ENCODE peak calls at places on chromosomes 16 and 17, in ten cellular contexts. One of them, this sample, is unnamed.

GRCh38 chr16:75380870-75381269 is 52.4 kb downstream of the CFDP1 start:
- DNase-seq in A673: no peak
- DNase-seq in cardiac muscle cell: no peak
- DNase-seq in OCI-LY7: no peak
- DNase-seq in heart left ventricle: no peak
- DNase-seq in H1: no peak
- DNase-seq in fibroblast of lung: no peak
- DNase-seq in PC-3: peak
- DNase-seq in HCT116: no peak
- DNase-seq in CD8-positive, alpha-beta T cell: no peak
- DNase-seq in this sample: no peak

GRCh38 chr16:67537636-67538591 is 9.3 kb downstream of the RIPOR1 start:
- DNase-seq in A673: no peak
- DNase-seq in cardiac muscle cell: peak
- DNase-seq in OCI-LY7: peak
- DNase-seq in heart left ventricle: peak
- DNase-seq in H1: no peak
- DNase-seq in fibroblast of lung: no peak
- DNase-seq in PC-3: no peak
- DNase-seq in HCT116: no peak
- DNase-seq in CD8-positive, alpha-beta T cell: peak
- DNase-seq in this sample: peak

GRCh38 chr17:68514809-68515208 is 2.6 kb downstream of the PRKAR1A start:
- DNase-seq in A673: peak
- DNase-seq in cardiac muscle cell: peak
- DNase-seq in OCI-LY7: no peak
- DNase-seq in heart left ventricle: no peak
- DNase-seq in H1: no peak
- DNase-seq in fibroblast of lung: peak
- DNase-seq in PC-3: peak
- DNase-seq in HCT116: no peak
- DNase-seq in CD8-positive, alpha-beta T cell: no peak
- DNase-seq in this sample: no peak

GRCh38 chr16:85551319-85551978 is 61.7 kb upstream of the GSE1 start:
- DNase-seq in A673: no peak
- DNase-seq in cardiac muscle cell: no peak
- DNase-seq in OCI-LY7: no peak
- DNase-seq in heart left ventricle: peak
- DNase-seq in H1: no peak
- DNase-seq in fibroblast of lung: no peak
- DNase-seq in PC-3: no peak
- DNase-seq in HCT116: no peak
- DNase-seq in CD8-positive, alpha-beta T cell: no peak
- DNase-seq in this sample: no peak

GRCh38 chr17:79933863-79934652 is 94.8 kb upstream of the CBX4 start:
- DNase-seq in A673: peak
- DNase-seq in cardiac muscle cell: no peak
- DNase-seq in OCI-LY7: peak
- DNase-seq in heart left ventricle: no peak
- DNase-seq in H1: no peak
- DNase-seq in fibroblast of lung: peak
- DNase-seq in PC-3: peak
- DNase-seq in HCT116: no peak
- DNase-seq in CD8-positive, alpha-beta T cell: no peak
- DNase-seq in this sample: no peak

GRCh38 chr17:82772026-82772425 is 20.2 kb downstream of the TBCD start:
- DNase-seq in A673: no peak
- DNase-seq in cardiac muscle cell: peak
- DNase-seq in OCI-LY7: peak
- DNase-seq in heart left ventricle: no peak
- DNase-seq in H1: no peak
- DNase-seq in fibroblast of lung: peak
- DNase-seq in PC-3: peak
- DNase-seq in HCT116: no peak
- DNase-seq in CD8-positive, alpha-beta T cell: no peak
- DNase-seq in this sample: no peak

GRCh38 chr17:15463363-15463762 is 4.1 kb downstream of the CDRT4 start:
- DNase-seq in A673: no peak
- DNase-seq in cardiac muscle cell: peak
- DNase-seq in OCI-LY7: no peak
- DNase-seq in heart left ventricle: peak
- DNase-seq in H1: no peak
- DNase-seq in fibroblast of lung: peak
- DNase-seq in PC-3: peak
- DNase-seq in HCT116: no peak
- DNase-seq in CD8-positive, alpha-beta T cell: no peak
- DNase-seq in this sample: peak

GRCh38 chr17:60439501-60439900 is 17.2 kb downstream of the CHCT1 start:
- DNase-seq in A673: peak
- DNase-seq in cardiac muscle cell: peak
- DNase-seq in OCI-LY7: no peak
- DNase-seq in heart left ventricle: no peak
- DNase-seq in H1: no peak
- DNase-seq in fibroblast of lung: peak
- DNase-seq in PC-3: no peak
- DNase-seq in HCT116: no peak
- DNase-seq in CD8-positive, alpha-beta T cell: no peak
- DNase-seq in this sample: no peak

GRCh38 chr17:76276069-76276431 is 10.9 kb downstream of the UBALD2 start:
- DNase-seq in A673: no peak
- DNase-seq in cardiac muscle cell: no peak
- DNase-seq in OCI-LY7: no peak
- DNase-seq in heart left ventricle: no peak
- DNase-seq in H1: no peak
- DNase-seq in fibroblast of lung: no peak
- DNase-seq in PC-3: no peak
- DNase-seq in HCT116: no peak
- DNase-seq in CD8-positive, alpha-beta T cell: no peak
- DNase-seq in this sample: no peak

GRCh38 chr17:76273923-76274558 is 8.9 kb downstream of the UBALD2 start:
- DNase-seq in A673: no peak
- DNase-seq in cardiac muscle cell: no peak
- DNase-seq in OCI-LY7: peak
- DNase-seq in heart left ventricle: no peak
- DNase-seq in H1: no peak
- DNase-seq in fibroblast of lung: no peak
- DNase-seq in PC-3: no peak
- DNase-seq in HCT116: no peak
- DNase-seq in CD8-positive, alpha-beta T cell: no peak
- DNase-seq in this sample: no peak

GRCh38 chr17:76273435-76273921 is 8.3 kb downstream of the UBALD2 start:
- DNase-seq in A673: no peak
- DNase-seq in cardiac muscle cell: no peak
- DNase-seq in OCI-LY7: no peak
- DNase-seq in heart left ventricle: no peak
- DNase-seq in H1: no peak
- DNase-seq in fibroblast of lung: no peak
- DNase-seq in PC-3: no peak
- DNase-seq in HCT116: no peak
- DNase-seq in CD8-positive, alpha-beta T cell: no peak
- DNase-seq in this sample: no peak

GRCh38 chr17:76275382-76276068 is 10.4 kb downstream of the UBALD2 start:
- DNase-seq in A673: no peak
- DNase-seq in cardiac muscle cell: no peak
- DNase-seq in OCI-LY7: no peak
- DNase-seq in heart left ventricle: no peak
- DNase-seq in H1: no peak
- DNase-seq in fibroblast of lung: no peak
- DNase-seq in PC-3: no peak
- DNase-seq in HCT116: no peak
- DNase-seq in CD8-positive, alpha-beta T cell: no peak
- DNase-seq in this sample: no peak

DNA sequence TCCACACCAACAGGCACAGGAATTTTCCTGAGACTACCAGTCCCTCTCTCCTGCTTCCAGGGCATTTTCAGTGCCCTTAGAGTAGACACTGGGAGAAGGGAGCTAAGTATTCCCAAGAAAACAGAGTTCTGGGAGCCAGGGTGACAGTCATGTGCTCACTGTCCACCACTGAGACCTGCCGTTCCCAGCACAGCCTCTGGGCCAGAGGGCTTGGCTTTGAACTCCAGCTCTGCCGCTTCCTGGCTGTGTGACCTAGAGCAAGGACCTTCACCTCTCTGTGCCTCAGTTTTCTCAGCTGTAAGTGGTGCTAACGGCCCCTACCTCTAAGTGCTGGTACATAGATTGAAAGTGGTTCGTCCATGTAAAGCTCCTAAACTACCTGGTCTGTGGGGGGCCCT is 9.4 kb downstream of the UBALD2 start:
- DNase-seq in A673: no peak
- DNase-seq in cardiac muscle cell: no peak
- DNase-seq in OCI-LY7: no peak
- DNase-seq in heart left ventricle: no peak
- DNase-seq in H1: no peak
- DNase-seq in fibroblast of lung: no peak
- DNase-seq in PC-3: no peak
- DNase-seq in HCT116: no peak
- DNase-seq in CD8-positive, alpha-beta T cell: no peak
- DNase-seq in this sample: no peak
- H3K27ac ChIP-seq in A673: no peak
- H3K27ac ChIP-seq in cardiac muscle cell: no peak
- H3K27ac ChIP-seq in OCI-LY7: no peak
- H3K27ac ChIP-seq in heart left ventricle: no peak
- H3K27ac ChIP-seq in H1: no peak
- H3K27ac ChIP-seq in fibroblast of lung: no peak
- H3K27ac ChIP-seq in PC-3: no peak
- H3K27ac ChIP-seq in HCT116: no peak
- H3K27ac ChIP-seq in CD8-positive, alpha-beta T cell: peak
- H3K27ac ChIP-seq in this sample: no peak

GRCh38 chr16:56334761-56335160 is 90.6 kb downstream of the AMFR start:
- DNase-seq in A673: no peak
- DNase-seq in cardiac muscle cell: no peak
- DNase-seq in OCI-LY7: no peak
- DNase-seq in heart left ventricle: no peak
- DNase-seq in H1: no peak
- DNase-seq in fibroblast of lung: no peak
- DNase-seq in PC-3: no peak
- DNase-seq in HCT116: no peak
- DNase-seq in CD8-positive, alpha-beta T cell: no peak
- DNase-seq in this sample: no peak
- TF ChIP-seq CTCF in A673: no peak
- TF ChIP-seq CTCF in cardiac muscle cell: no peak
- TF ChIP-seq CTCF in OCI-LY7: no peak
- TF ChIP-seq CTCF in heart left ventricle: no peak
- TF ChIP-seq CTCF in H1: no peak
- TF ChIP-seq CTCF in fibroblast of lung: no peak
- TF ChIP-seq CTCF in PC-3: no peak
- TF ChIP-seq CTCF in HCT116: no peak
- TF ChIP-seq CTCF in CD8-positive, alpha-beta T cell: no peak
- TF ChIP-seq CTCF in this sample: no peak

GRCh38 chr16:31141489-31142108 is 6.1 kb upstream of the PRSS8 start:
- DNase-seq in A673: no peak
- DNase-seq in cardiac muscle cell: no peak
- DNase-seq in OCI-LY7: no peak
- DNase-seq in heart left ventricle: peak
- DNase-seq in H1: no peak
- DNase-seq in fibroblast of lung: peak
- DNase-seq in PC-3: no peak
- DNase-seq in HCT116: no peak
- DNase-seq in CD8-positive, alpha-beta T cell: no peak
- DNase-seq in this sample: no peak

GRCh38 chr16:31142109-31143035 is 6.8 kb upstream of the PRSS8 start:
- DNase-seq in A673: peak
- DNase-seq in cardiac muscle cell: peak
- DNase-seq in OCI-LY7: peak
- DNase-seq in heart left ventricle: peak
- DNase-seq in H1: peak
- DNase-seq in fibroblast of lung: peak
- DNase-seq in PC-3: peak
- DNase-seq in HCT116: peak
- DNase-seq in CD8-positive, alpha-beta T cell: peak
- DNase-seq in this sample: peak

GRCh38 chr16:31143889-31144148 is 6.0 kb downstream of the PRSS36 start:
- DNase-seq in A673: no peak
- DNase-seq in cardiac muscle cell: no peak
- DNase-seq in OCI-LY7: no peak
- DNase-seq in heart left ventricle: no peak
- DNase-seq in H1: no peak
- DNase-seq in fibroblast of lung: no peak
- DNase-seq in PC-3: no peak
- DNase-seq in HCT116: no peak
- DNase-seq in CD8-positive, alpha-beta T cell: no peak
- DNase-seq in this sample: no peak

GRCh38 chr16:31145398-31145990 is 4.4 kb downstream of the PRSS36 start:
- DNase-seq in A673: no peak
- DNase-seq in cardiac muscle cell: no peak
- DNase-seq in OCI-LY7: no peak
- DNase-seq in heart left ventricle: no peak
- DNase-seq in H1: no peak
- DNase-seq in fibroblast of lung: no peak
- DNase-seq in PC-3: no peak
- DNase-seq in HCT116: no peak
- DNase-seq in CD8-positive, alpha-beta T cell: no peak
- DNase-seq in this sample: no peak

DNA sequence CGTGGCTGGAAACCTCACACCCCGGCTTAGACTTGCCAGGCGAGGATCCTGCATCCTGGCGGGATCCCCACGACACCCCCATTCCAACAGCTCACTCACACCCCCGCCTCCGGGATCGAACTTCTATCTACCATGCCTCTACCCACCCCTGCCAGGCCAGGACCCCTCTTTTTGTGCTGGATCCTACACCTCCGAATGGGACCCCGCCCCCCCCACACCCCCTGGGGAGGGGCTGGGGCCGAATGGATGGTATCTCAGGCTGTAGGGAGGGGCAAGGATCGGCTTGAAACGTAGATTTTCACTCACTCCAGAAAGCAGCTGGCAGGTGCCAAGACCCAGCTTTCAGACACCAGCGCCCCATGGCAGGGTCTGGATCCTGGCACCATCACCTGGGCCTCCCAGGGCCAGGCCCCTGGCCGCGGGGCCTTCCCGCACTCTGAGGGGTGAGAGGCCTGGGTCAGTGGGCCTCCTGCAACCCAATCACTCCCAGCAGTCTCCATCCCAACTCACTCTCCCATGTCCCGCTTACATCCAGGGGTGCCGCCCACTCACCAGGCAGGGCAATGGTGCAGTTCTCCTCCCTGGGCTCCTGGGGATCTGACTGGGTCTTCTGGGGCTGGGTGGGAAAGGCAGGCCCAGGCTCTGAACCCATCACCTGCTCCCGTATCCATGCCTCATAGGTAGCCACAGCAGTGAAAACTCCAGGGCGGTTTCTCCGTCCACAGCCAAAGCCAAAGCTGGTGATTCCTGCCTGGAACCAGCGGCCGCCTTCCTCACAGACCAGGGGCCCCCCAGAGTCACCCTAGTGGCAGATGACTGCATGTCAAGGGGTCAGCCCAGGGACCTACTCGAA is 6.6 kb downstream of the PRSS36 start:
- DNase-seq in A673: no peak
- DNase-seq in cardiac muscle cell: no peak
- DNase-seq in OCI-LY7: no peak
- DNase-seq in heart left ventricle: no peak
- DNase-seq in H1: no peak
- DNase-seq in fibroblast of lung: no peak
- DNase-seq in PC-3: no peak
- DNase-seq in HCT116: no peak
- DNase-seq in CD8-positive, alpha-beta T cell: no peak
- DNase-seq in this sample: no peak
- H3K27ac ChIP-seq in A673: no peak
- H3K27ac ChIP-seq in cardiac muscle cell: no peak
- H3K27ac ChIP-seq in OCI-LY7: no peak
- H3K27ac ChIP-seq in heart left ventricle: no peak
- H3K27ac ChIP-seq in H1: no peak
- H3K27ac ChIP-seq in fibroblast of lung: no peak
- H3K27ac ChIP-seq in PC-3: no peak
- H3K27ac ChIP-seq in HCT116: peak
- H3K27ac ChIP-seq in CD8-positive, alpha-beta T cell: peak
- H3K27ac ChIP-seq in this sample: peak

GRCh38 chr16:87145181-87146176 is 171.7 kb downstream of the C16orf95 start:
- DNase-seq in A673: peak
- DNase-seq in cardiac muscle cell: peak
- DNase-seq in OCI-LY7: no peak
- DNase-seq in heart left ventricle: no peak
- DNase-seq in H1: no peak
- DNase-seq in fibroblast of lung: peak
- DNase-seq in PC-3: peak
- DNase-seq in HCT116: peak
- DNase-seq in CD8-positive, alpha-beta T cell: no peak
- DNase-seq in this sample: no peak
- TF ChIP-seq CTCF in A673: no peak
- TF ChIP-seq CTCF in cardiac muscle cell: peak
- TF ChIP-seq CTCF in OCI-LY7: no peak
- TF ChIP-seq CTCF in heart left ventricle: no peak
- TF ChIP-seq CTCF in H1: no peak
- TF ChIP-seq CTCF in fibroblast of lung: no peak
- TF ChIP-seq CTCF in PC-3: no peak
- TF ChIP-seq CTCF in HCT116: peak
- TF ChIP-seq CTCF in CD8-positive, alpha-beta T cell: no peak
- TF ChIP-seq CTCF in this sample: no peak